ENCODE peak calls at places on chromosomes 4 and X, in five cellular contexts. X is cardiac muscle cell; K is small intestine; G is CD4-positive, CD25-positive, alpha-beta regulatory T cell; Y is endothelial cell of umbilical vein. V is an unnamed sample.

GRCh38 chrX:96833333-96833732 is 50.4 kb upstream of the RPA4 start:
- DNase-seq in X (no peak), K (no peak), G (no peak), Y (no peak), V (no peak)

GRCh38 chr4:74583066-74583700 is 138.2 kb downstream of the AREG start:
- DNase-seq in X (no peak), K (no peak), G (no peak), Y (no peak), V (no peak)

GRCh38 chrX:82757614-82758013 is 750.5 kb upstream of the POU3F4 start:
- DNase-seq in X (no peak), K (no peak), G (no peak), Y (no peak), V (no peak)

GRCh38 chrX:44314855-44315254 is 28.6 kb downstream of the EFHC2 start:
- DNase-seq in X (no peak), K (no peak), G (no peak), Y (no peak), V (no peak)

GRCh38 chr4:173014113-173014558 is 154.5 kb upstream of the GALNT7 start:
- DNase-seq in X (peak; percentile 63), K (no peak), G (peak; percentile 0), Y (peak; percentile 85), V (no peak)

GRCh38 chr4:74047152-74047551 is 8.7 kb upstream of the CXCL3 start:
- DNase-seq in X (no peak), K (no peak), G (no peak), Y (no peak), V (no peak)

GRCh38 chr4:110164251-110164650 is 34.2 kb downstream of the ELOVL6 start:
- DNase-seq in X (peak; percentile 12), K (peak; percentile 35), G (no peak), Y (no peak), V (no peak)

GRCh38 chr4:99818661-99819060 is 2.0 kb downstream of the DAPP1 start:
- DNase-seq in X (no peak), K (no peak), G (no peak), Y (no peak), V (no peak)

GRCh38 chr4:134624365-134624764 is 422.8 kb upstream of the PABPC4L start:
- DNase-seq in X (no peak), K (no peak), G (no peak), Y (peak; percentile 5), V (no peak)

GRCh38 chr4:168335621-168336020 is 17.1 kb upstream of the DDX60 start:
- DNase-seq in X (no peak), K (no peak), G (no peak), Y (no peak), V (peak; percentile 19)

GRCh38 chrX:13763489-13763888 is 28.9 kb downstream of the OFD1 start:
- DNase-seq in X (no peak), K (no peak), G (no peak), Y (no peak), V (peak; percentile 34)

GRCh38 chr4:125985856-125986255 is 671.1 kb downstream of the FAT4 start:
- DNase-seq in X (peak; percentile 19), K (no peak), G (no peak), Y (no peak), V (no peak)

GRCh38 chrX:34365482-34365881 is 233.4 kb upstream of the FAM47A start:
- DNase-seq in X (peak; percentile 54), K (peak; percentile 14), G (no peak), Y (peak; percentile 65), V (no peak)

GRCh38 chrX:130216312-130216711 is 44.5 kb downstream of the RAB33A start:
- DNase-seq in X (no peak), K (no peak), G (no peak), Y (peak; percentile 1), V (no peak)

GRCh38 chrX:111100191-111100590 is 4.2 kb downstream of the PAK3 start:
- DNase-seq in X (peak; percentile 46), K (peak; percentile 26), G (no peak), Y (no peak), V (no peak)

GRCh38 chr4:162475221-162475620 is 311.4 kb upstream of the FSTL5 start:
- DNase-seq in X (no peak), K (no peak), G (no peak), Y (no peak), V (no peak)

GRCh38 chrX:119755981-119756533 is 2.3 kb upstream of the SOWAHD start:
- DNase-seq in X (no peak), K (peak; percentile 47), G (peak; percentile 55), Y (no peak), V (no peak)

GRCh38 chr4:129783596-129783995 is 687.6 kb downstream of the C4orf33 start:
- DNase-seq in X (no peak), K (no peak), G (no peak), Y (no peak), V (no peak)

GRCh38 chr4:15690020-15690809 is 8.6 kb downstream of the FAM200B start:
- DNase-seq in X (peak; percentile 97), K (no peak), G (no peak), Y (peak; percentile 68), V (peak; percentile 19)

DNA sequence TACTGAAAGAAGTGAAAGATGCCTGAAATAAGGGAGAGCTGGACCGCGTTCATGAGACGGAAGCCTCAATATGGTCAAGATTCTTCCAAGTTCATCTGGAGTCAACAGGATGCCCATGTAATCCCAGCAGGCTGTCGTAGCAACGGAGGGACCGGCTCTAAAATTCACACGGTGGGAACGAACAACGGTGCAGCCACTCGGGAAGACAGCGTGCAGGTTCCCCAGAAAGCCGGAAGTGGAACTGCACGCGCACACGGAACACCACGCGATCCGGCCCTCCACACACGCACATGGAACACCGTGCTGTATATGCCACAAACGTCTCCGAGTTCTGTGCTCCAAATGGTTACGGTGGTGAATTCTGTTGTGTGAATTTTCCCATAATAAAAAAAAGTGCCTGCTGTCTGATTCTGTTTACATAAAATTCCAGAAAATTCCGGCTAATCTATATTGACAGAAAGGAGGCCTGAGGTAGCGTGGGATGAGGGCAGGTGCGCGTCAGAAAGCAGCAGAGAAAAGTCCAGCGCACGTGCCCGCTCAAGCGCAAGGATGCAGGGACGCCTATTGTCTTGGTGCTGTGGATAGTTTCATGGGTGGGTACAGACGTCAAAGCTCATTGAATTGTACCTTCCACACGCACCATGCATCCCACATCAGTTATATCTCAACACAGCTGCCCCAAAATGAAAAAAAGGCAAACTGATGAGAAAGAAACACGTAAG is 31.2 kb downstream of the PPP2R3B start:
- DNase-seq in X (no peak), K (no peak), G (no peak), Y (no peak), V (no peak)
- H3K27ac ChIP-seq in X (peak overlapping the region; percentile 3), K (no peak overlapping the region), G (no peak overlapping the region), Y (no peak overlapping the region), V (no peak overlapping the region)

DNA sequence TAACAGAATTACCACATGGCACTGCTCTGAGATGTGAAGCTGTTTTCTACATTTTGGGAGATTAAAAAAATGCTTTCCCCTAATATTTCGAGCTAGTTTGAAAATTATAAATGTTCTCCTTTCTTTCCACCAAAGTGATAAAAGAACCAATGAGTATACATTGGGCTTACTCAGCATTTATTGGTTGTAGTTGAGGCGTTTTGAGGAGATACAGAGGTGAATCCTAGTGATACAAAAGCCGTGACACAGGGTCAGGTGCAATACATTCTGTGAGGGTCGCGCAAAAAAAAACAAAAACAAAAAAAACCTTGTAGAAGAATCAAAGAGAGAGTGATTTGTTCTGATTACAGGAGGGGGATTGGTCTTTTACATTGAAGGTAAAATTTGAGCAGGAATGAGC is 32.4 kb upstream of the CYP4V2 start:
- DNase-seq in X (no peak), K (no peak), G (no peak), Y (no peak), V (no peak)
- H3K4me3 ChIP-seq in X (no peak overlapping the region), K (no peak overlapping the region), G (no peak overlapping the region), Y (no peak overlapping the region), V (no peak overlapping the region)

GRCh38 chrX:78378476-78379115 is 51.2 kb upstream of the CYSLTR1 start:
- DNase-seq in X (peak; percentile 3), K (no peak), G (no peak), Y (no peak), V (no peak)

GRCh38 chrX:78377186-78377585 is 49.8 kb upstream of the CYSLTR1 start:
- DNase-seq in X (no peak), K (no peak), G (no peak), Y (no peak), V (no peak)

DNA sequence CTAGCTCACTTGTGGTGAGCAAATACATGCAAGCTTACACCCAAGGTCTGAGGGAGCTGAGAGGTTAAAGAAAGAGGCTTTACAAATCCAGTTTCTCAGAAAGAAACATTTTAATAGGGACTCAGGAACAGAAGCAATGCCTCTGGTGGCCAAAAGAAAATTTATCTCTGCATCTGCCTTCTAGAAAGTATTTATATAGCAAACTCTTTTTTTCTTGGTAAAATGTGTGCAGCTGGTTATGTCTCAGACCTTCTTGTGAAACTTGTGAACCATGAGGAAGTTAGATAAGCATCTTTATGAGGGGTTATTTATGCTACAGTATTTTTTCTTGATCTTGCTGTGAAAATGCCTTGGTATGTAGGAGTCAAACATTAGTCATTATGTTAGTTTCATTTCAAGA is 48.5 kb upstream of the CYSLTR1 start:
- DNase-seq in X (no peak), K (peak; percentile 0), G (peak; percentile 5), Y (no peak), V (no peak)
- H3K27ac ChIP-seq in X (no peak overlapping the region), K (no peak overlapping the region), G (no peak overlapping the region), Y (no peak overlapping the region), V (no peak overlapping the region)

GRCh38 chr4:83473966-83474365 is 10.9 kb downstream of the ABRAXAS1 start:
- DNase-seq in X (no peak), K (no peak), G (no peak), Y (no peak), V (no peak)
- H3K4me3 ChIP-seq in X (no peak overlapping the region), K (no peak overlapping the region), G (no peak overlapping the region), Y (no peak overlapping the region), V (no peak overlapping the region)

GRCh38 chr4:46950826-46951225 is 41.8 kb upstream of the COX7B2 start:
- DNase-seq in X (no peak), K (no peak), G (no peak), Y (no peak), V (no peak)

GRCh38 chr4:46946914-46947313 is 37.9 kb upstream of the COX7B2 start:
- DNase-seq in X (peak; percentile 38), K (no peak), G (no peak), Y (peak; percentile 1), V (no peak)

GRCh38 chr4:46949822-46950221 is 40.8 kb upstream of the COX7B2 start:
- DNase-seq in X (no peak), K (no peak), G (no peak), Y (no peak), V (no peak)

DNA sequence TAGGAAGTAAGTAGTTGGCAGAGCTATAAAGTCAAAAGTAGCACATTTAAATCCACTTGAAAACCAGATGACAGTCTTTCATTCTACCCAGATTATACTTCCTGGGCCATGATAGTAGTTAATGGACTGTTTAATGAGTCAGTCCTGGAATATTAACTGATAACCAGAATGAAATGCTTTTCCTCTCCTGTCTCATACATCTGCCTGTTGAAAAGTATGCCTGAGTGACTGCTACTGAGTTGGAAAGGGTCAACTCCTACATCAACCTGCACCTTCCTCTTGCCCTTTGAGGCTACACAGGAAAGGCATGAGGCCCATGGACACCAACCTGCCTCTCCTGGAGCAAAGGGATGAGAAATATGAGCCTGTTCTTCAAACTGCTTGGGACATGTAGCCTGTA is 36.0 kb upstream of the COX7B2 start:
- DNase-seq in X (no peak), K (no peak), G (no peak), Y (no peak), V (no peak)
- H3K27ac ChIP-seq in X (no peak overlapping the region), K (no peak overlapping the region), G (no peak overlapping the region), Y (no peak overlapping the region), V (no peak overlapping the region)

V was measured in heart right ventricle.